ENCODE peak calls at places on chromosomes 7 and 10, in eight cellular contexts. X is mammary epithelial cell, H is right lobe of liver, Q is fibroblast of lung, I is nephron progenitor cell, R is epithelial cell of proximal tubule, K is upper lobe of right lung, Y is GM06990. U is an unnamed sample.

GRCh38 chr10:4004990-4005389 is 220.0 kb upstream of the KLF6 start:
- DNase-seq in K (no peak), Y (no peak), R (no peak), I (no peak), X (no peak), Q (no peak), H (no peak), U (no peak)

GRCh38 chr7:21338728-21339164 is 89.1 kb upstream of the SP4 start:
- DNase-seq in I (no peak), Y (no peak), Q (no peak), R (no peak), K (no peak), X (no peak), H (no peak), U (no peak)

GRCh38 chr7:130292682-130293257 is at the start of gene CPA4:
- DNase-seq in K (no peak), R (peak), Y (no peak), H (no peak), I (no peak), X (peak), Q (peak), U (no peak)

GRCh38 chr10:63083904-63084689 is 49.0 kb upstream of the NRBF2 start:
- DNase-seq in R (no peak), Q (peak), K (no peak), Y (peak), H (peak), I (peak), X (peak), U (peak)

GRCh38 chr7:80642871-80643270 is 4.4 kb downstream of the CD36 start:
- DNase-seq in Y (no peak), K (no peak), X (no peak), R (no peak), Q (no peak), H (no peak), I (no peak), U (no peak)

GRCh38 chr10:15843705-15844104 is 16.6 kb downstream of the MINDY3 start:
- DNase-seq in K (no peak), R (no peak), X (no peak), Y (no peak), I (no peak), H (no peak), Q (no peak), U (no peak)

GRCh38 chr7:50687575-50688261 is 95.0 kb downstream of the GRB10 start:
- DNase-seq in I (no peak), K (no peak), Y (no peak), H (no peak), X (no peak), R (no peak), Q (peak), U (no peak)

GRCh38 chr10:46050956-46051355 is 4.9 kb upstream of the MSMB start:
- DNase-seq in K (no peak), R (no peak), H (peak), I (no peak), Q (no peak), X (peak), Y (no peak), U (no peak)

GRCh38 chr10:92690211-92691041 is 671 bp downstream of the HHEX start:
- DNase-seq in H (peak), Y (peak), K (peak), Q (peak), I (peak), R (no peak), X (peak), U (peak)

GRCh38 chr7:101466871-101467270 is 104.2 kb downstream of the COL26A1 start:
- DNase-seq in I (no peak), Y (no peak), K (no peak), X (no peak), Q (peak), R (no peak), H (no peak), U (no peak)

DNA sequence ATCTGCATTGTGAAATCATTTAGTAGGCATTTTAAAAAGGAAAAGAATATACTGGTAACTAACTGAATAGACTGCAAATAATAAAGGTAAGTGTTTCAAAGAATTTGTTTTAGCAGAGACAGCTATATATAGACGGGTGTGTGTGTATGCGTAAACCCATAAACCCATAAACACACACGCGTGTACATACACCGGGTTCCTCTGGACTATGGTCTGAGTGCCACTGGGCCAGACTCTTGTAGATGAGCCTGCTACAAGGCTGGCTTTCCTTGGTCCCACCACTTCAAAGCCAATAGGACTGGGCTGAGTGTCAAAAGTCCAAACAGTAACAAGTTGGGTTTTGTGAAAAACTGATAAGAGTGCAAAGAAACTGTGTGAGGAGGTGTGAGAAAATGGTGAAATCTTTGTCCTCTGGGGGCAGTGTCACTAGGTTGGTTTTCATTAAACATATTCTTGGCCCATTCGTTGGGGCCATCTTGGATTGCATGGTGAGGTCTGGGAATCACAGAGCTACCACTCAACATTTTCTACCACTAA is 39.8 kb downstream of the GNA12 start:
- DNase-seq in I (no peak), Q (no peak), K (peak), Y (no peak), H (peak), R (no peak), X (no peak), U (no peak)
- TF ChIP-seq CTCF in I (no peak), Q (no peak), K (no peak), Y (no peak), H (no peak), R (peak), X (no peak), U (no peak)

GRCh38 chr7:143898810-143899209 is 3.2 kb downstream of the TCAF1 start:
- DNase-seq in K (no peak), H (no peak), X (no peak), I (no peak), Q (no peak), Y (no peak), R (no peak), U (no peak)

GRCh38 chr7:143906176-143906575 is 4.2 kb upstream of the TCAF1 start:
- DNase-seq in Q (no peak), I (no peak), K (no peak), H (no peak), X (no peak), R (no peak), Y (no peak), U (no peak)

GRCh38 chr7:143901360-143901709 is 641 bp downstream of the TCAF1 start:
- DNase-seq in R (no peak), Q (peak), I (peak), H (peak), X (no peak), K (peak), Y (no peak), U (no peak)

GRCh38 chr7:143900230-143900766 is 1.7 kb downstream of the TCAF1 start:
- DNase-seq in Y (no peak), H (peak), X (peak), R (no peak), K (no peak), I (no peak), Q (peak), U (no peak)

DNA sequence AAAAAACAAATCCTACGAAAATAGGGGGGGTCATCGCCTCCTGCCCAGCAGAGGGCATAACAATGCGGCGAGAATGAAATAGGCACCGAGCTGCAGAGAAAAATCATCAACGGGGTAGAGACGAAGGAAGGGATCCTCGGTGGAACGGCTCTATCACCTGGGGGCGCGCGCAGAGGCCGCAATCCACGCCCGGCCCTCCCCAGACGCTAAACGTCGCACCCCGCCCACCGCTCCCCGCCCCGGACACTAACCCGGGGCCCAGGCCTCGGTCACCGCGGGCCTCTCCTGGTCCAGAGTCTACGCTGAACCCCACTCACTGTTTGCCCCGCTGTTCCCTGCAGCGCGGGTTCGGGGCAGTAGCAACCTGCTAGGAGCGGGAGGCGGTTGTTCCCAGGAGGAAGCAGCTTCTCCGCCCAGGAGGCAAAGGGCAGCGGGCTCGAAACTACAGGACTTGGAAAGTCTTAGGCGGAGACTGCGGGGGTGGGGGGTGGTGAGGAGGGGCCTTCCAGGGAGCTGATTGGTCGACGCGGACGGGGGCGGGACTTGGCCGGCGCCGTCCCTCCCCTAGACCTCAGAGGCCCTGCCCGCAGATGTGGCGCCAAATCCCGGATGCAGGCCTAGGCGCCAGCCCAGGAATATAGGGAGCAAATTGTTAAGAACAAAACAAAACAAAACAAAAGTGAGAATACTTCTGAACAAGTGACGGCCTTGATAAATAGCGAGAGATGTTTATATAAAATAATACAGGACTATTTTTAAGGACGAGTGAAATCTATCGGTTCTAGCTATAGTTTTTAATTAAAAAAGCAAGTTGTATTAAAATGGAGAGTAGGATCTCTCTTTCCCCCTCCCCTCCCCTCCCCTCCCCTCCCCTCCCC is at the start of gene TCAF1:
- DNase-seq in Y (peak), H (peak), X (peak), Q (peak), K (peak), I (peak), R (peak), U (peak)
- TF ChIP-seq CTCF in Y (peak), H (peak), X (peak), Q (peak), K (peak), I (no peak), R (peak), U (peak)

DNA sequence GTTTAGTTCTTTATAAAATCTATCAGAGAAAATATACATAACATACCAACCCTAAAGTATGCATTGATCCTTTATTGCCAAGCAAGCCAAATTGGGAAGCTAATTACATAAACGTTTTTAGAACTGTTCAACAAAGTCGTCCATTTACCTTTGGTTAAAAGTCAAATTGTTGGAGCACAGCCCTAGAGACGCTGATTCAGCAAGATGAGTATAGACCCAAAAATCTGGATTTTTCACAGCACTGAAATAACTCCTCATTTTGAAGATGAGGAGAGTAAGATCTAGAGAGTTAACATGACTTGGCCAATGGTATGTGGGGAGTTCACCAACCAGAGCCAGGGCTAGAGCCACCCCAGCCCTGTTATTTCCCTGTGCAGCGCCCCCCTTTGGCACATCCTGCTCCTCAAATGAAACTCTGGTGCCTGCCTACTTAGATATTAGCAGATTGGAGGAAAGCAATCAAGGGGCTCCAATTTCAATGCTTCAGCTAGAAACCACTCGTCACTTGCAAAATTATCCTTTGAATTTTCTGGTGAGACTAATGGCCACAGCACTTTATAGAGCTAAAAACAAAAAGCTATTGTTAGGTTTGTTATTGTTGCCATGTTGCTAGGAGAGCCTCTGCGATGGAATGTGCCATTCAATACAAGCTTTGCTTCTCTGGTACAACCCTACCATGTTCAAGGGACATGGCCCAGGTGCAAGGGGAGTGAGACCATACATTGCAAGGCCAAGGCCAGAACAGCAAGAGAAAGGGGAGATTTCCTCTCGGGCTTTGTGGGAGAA is 132.6 kb upstream of the ZEB1 start:
- DNase-seq in K (no peak), R (peak), X (peak), H (no peak), Q (peak), Y (no peak), I (no peak), U (no peak)
- TF ChIP-seq CTCF in K (no peak), R (peak), X (no peak), H (no peak), Q (no peak), Y (peak), I (no peak), U (no peak)

GRCh38 chr10:8078027-8078426 is 23.5 kb downstream of the GATA3 start:
- DNase-seq in Y (no peak), R (no peak), I (no peak), K (no peak), X (no peak), H (no peak), Q (no peak), U (no peak)

GRCh38 chr10:8074881-8075280 is 20.4 kb downstream of the GATA3 start:
- DNase-seq in I (no peak), Y (no peak), H (no peak), R (no peak), Q (no peak), X (no peak), K (no peak), U (no peak)

GRCh38 chr10:8076948-8077347 is 22.5 kb downstream of the GATA3 start:
- DNase-seq in H (no peak), X (no peak), Y (no peak), I (no peak), Q (no peak), K (no peak), R (no peak), U (no peak)

GRCh38 chr10:8073696-8074416 is 19.4 kb downstream of the GATA3 start:
- DNase-seq in H (no peak), K (no peak), Y (no peak), R (no peak), Q (peak), X (peak), I (no peak), U (no peak)

DNA sequence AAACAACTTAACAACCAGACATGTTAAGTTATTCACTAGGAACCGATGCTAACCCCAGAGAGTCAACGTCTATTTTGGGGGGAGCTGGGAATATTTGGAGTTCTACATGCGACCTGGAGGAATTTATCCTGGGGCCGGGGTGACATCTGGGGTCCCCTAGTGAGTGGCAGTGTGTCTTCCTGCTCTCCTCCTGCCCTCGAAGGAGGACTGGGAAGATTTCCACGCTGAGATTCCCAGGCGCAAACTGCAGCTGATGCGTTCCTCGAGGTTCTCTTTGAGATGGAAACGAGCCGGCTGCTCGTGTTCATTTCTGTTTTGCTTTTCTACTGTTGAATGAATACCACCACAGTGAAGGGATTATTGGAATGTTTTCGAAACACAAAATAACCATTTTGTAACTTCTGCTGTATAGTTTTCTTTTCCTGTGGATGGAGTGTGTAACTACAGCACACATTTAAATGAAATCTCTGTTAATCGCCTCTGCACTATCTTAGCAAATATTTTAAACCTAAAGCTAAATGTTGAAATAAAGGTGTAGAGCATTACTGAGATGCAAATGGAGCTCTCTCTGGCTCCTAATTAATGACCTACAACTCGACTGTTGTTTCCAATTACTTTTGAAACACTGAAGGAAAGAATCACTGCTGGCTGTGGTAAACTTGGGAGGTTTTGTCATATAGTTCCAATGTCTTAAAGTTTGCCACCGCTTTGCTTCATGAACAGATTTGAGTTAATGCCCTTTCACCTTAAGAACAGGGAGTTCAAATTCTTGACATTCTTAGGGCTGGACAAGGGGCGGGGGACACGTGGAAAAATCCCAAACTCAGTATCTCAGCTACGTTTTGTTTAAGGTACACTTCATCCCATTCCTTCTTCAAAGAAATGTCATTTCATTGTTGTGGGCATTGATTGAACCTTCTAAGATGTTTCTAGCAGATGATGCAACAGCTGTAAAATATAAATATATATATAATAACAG is 21.1 kb downstream of the GATA3 start:
- DNase-seq in K (no peak), X (no peak), R (no peak), H (no peak), Y (no peak), Q (no peak), I (no peak), U (no peak)
- TF ChIP-seq CTCF in K (no peak), X (no peak), R (no peak), H (no peak), Y (no peak), Q (no peak), I (no peak), U (no peak)

DNA sequence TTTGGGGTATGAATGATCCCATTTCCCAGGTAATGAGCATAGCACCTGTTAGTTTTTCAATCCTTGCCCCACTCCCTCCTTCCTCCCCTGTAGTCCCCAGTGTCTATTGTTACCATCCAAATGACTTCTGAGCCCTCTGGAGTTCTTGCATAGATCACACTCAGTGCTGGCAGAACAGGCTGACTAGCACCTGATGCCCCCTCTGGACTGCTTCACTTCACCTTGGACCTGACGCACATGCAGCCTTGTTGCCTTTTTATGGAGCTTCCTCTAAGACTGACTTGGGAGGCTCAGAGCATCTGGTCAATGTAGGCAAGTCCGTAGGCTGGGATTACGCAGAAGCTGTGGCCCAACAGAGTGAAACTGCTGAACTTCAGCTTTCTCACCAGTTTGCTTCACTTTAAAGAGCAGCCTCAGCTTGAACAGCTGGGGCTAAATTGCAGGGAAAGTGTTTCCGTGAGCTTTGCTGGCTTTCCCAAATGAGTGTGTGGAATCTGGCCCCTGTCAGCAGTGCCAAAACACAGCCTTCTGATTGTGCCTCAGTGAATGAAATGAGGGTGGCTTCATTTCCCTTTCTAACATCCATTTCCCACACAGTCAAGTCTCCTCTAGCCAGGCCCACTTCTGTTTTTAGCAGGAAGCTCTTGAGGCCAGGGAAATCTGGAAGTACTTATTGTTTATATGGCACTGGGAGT is 48.5 kb downstream of the NXPH1 start:
- DNase-seq in R (no peak), I (no peak), K (no peak), H (no peak), X (no peak), Y (no peak), Q (no peak), U (no peak)
- TF ChIP-seq CTCF in R (no peak), I (no peak), K (no peak), H (no peak), X (no peak), Y (no peak), Q (no peak), U (no peak)

GRCh38 chr10:77602231-77602912 is 35.2 kb downstream of the KCNMA1 start:
- DNase-seq in H (no peak), I (no peak), Y (no peak), X (no peak), R (no peak), Q (no peak), K (no peak), U (no peak)
- TF ChIP-seq CTCF in H (no peak), I (no peak), Y (no peak), X (no peak), R (no peak), Q (peak), K (no peak), U (no peak)

GRCh38 chr10:124705817-124706461 is 38.2 kb downstream of the FAM53B start:
- DNase-seq in Q (no peak), K (no peak), R (no peak), X (no peak), H (no peak), Y (no peak), I (no peak), U (no peak)
- TF ChIP-seq CTCF in Q (peak), K (no peak), R (peak), X (no peak), H (no peak), Y (peak), I (no peak), U (no peak)